ENCODE peak calls at places on chromosomes 6 and 20, in seven cellular contexts. V is IMR-90, D is H9, J is mesendoderm, Z is trophoblast cell, U is neuronal stem cell, Q is mesenchymal stem cell. C is an unnamed sample.

GRCh38 chr6:114049367-114049966 is 78.5 kb upstream of the HDAC2 start:
- DNase-seq in V (peak), D (no peak), J (peak), Z (peak), U (no peak), Q (peak), C (no peak)

GRCh38 chr6:13915566-13916229 is 9.1 kb upstream of the RNF182 start:
- DNase-seq in V (no peak), D (no peak), J (peak), Z (no peak), U (no peak), Q (no peak), C (no peak)

GRCh38 chr6:28269492-28269891 is 2.5 kb downstream of the ZSCAN26 start:
- DNase-seq in V (peak), D (no peak), J (peak), Z (peak), U (no peak), Q (peak), C (no peak)

GRCh38 chr6:34536251-34536958 is 19.7 kb downstream of the SPDEF start:
- DNase-seq in V (no peak), D (no peak), J (no peak), Z (no peak), U (no peak), Q (no peak), C (no peak)

GRCh38 chr6:94510877-94511276 is 1066.5 kb upstream of the MANEA start:
- DNase-seq in V (no peak), D (peak), J (no peak), Z (no peak), U (no peak), Q (no peak), C (no peak)

GRCh38 chr6:149138699-149139294 is 178.7 kb upstream of the TAB2 start:
- DNase-seq in V (no peak), D (no peak), J (peak), Z (no peak), U (no peak), Q (no peak), C (no peak)

GRCh38 chr6:142763205-142763604 is 181.8 kb downstream of the HIVEP2 start:
- DNase-seq in V (peak), D (no peak), J (no peak), Z (peak), U (no peak), Q (no peak), C (no peak)

GRCh38 chr6:110626442-110626841 is 150.0 kb upstream of the SLC22A16 start:
- DNase-seq in V (no peak), D (no peak), J (no peak), Z (no peak), U (no peak), Q (no peak), C (no peak)

GRCh38 chr6:12572884-12573824 is 143.4 kb upstream of the PHACTR1 start:
- DNase-seq in V (peak), D (peak), J (peak), Z (peak), U (no peak), Q (peak), C (no peak)

GRCh38 chr6:148548065-148548748 is 198.6 kb upstream of the UST start:
- DNase-seq in V (peak), D (no peak), J (no peak), Z (no peak), U (no peak), Q (no peak), C (no peak)

GRCh38 chr20:16918366-16918765 is 170.2 kb downstream of the OTOR start:
- DNase-seq in V (no peak), D (no peak), J (no peak), Z (no peak), U (no peak), Q (no peak), C (no peak)

GRCh38 chr6:2630891-2631458 is 119.7 kb downstream of the MYLK4 start:
- DNase-seq in V (peak), D (no peak), J (peak), Z (peak), U (no peak), Q (no peak), C (no peak)
- H3K18ac ChIP-seq in V (peak), D (no peak), J (no peak), Z (no peak), U (no peak), Q (peak), C (no peak)

GRCh38 chr6:156618600-156619205 is 158.5 kb upstream of the ARID1B start:
- DNase-seq in V (no peak), D (peak), J (peak), Z (no peak), U (peak), Q (no peak), C (peak)

GRCh38 chr6:156616495-156616894 is 160.7 kb upstream of the ARID1B start:
- DNase-seq in V (no peak), D (no peak), J (no peak), Z (no peak), U (no peak), Q (no peak), C (no peak)

GRCh38 chr6:156627524-156627923 is 149.7 kb upstream of the ARID1B start:
- DNase-seq in V (no peak), D (no peak), J (no peak), Z (no peak), U (no peak), Q (no peak), C (no peak)

GRCh38 chr6:156617376-156617775 is 159.8 kb upstream of the ARID1B start:
- DNase-seq in V (no peak), D (no peak), J (no peak), Z (peak), U (no peak), Q (no peak), C (no peak)

GRCh38 chr6:156622185-156622584 is 155.0 kb upstream of the ARID1B start:
- DNase-seq in V (no peak), D (no peak), J (no peak), Z (no peak), U (no peak), Q (no peak), C (no peak)
- H3K23ac ChIP-seq in V (no peak), D (no peak), J (no peak), Z (no peak), U (no peak), Q (no peak), C (no peak)

GRCh38 chr6:84801250-84801649 is 36.9 kb upstream of the TBX18 start:
- DNase-seq in V (no peak), D (no peak), J (no peak), Z (no peak), U (no peak), Q (no peak), C (no peak)
- H3K18ac ChIP-seq in V (no peak), D (no peak), J (no peak), Z (no peak), U (no peak), Q (no peak), C (no peak)

GRCh38 chr6:18837013-18837412 is 449.9 kb downstream of the RNF144B start:
- DNase-seq in V (no peak), D (no peak), J (no peak), Z (no peak), U (no peak), Q (no peak), C (no peak)

DNA sequence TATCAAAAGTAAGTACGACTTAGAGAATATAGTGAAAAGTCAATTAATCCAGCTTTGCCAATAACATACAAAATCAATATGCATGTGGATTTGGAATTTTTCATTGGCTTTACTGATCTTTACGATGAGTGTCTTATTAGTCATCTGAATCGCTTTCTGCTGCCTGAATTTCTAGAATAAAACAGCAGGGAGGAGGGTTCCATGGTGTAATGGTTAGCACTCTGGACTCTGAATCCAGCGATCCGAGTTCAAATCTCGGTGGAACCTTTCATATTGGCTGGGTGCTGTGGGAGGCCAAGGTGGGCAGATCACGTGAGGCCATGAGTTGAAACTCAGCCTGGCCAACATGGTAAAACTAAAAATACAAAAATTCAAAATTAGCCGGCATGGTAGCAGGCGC is 448.8 kb downstream of the RNF144B start:
- DNase-seq in V (no peak), D (no peak), J (peak), Z (no peak), U (no peak), Q (no peak), C (no peak)
- H3K23ac ChIP-seq in V (no peak), D (no peak), J (no peak), Z (no peak), U (no peak), Q (no peak), C (no peak)

DNA sequence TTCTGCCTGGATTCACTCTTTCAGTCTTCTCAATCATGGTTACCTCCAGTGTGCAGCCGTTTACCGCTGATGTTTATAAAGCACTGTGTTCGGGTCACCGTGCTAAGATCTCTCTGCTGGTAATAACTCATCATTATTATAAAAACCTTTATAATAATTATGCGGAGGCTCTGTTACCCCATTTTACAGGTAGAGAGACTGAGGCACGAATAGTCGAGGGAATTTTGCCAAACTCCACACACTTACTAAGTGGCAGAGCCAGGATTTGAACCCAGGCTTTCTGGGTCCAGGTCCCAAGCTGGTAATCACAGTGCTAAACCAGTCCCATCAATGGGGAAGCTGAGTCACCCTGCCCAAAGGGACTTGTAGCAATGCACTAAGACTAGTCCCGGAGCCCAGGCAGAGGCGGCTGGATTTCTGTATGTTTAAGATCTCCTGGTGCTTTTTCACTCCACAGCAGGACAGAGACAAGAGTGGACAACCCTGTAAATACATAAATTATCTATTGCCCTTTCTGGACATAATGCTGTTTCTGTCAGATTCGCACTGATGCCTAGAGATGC is 48.1 kb downstream of the SYNJ2 start:
- DNase-seq in V (no peak), D (no peak), J (no peak), Z (no peak), U (no peak), Q (peak), C (no peak)
- H3K18ac ChIP-seq in V (no peak), D (no peak), J (no peak), Z (no peak), U (no peak), Q (no peak), C (no peak)

GRCh38 chr20:36752582-36752981 is 6.7 kb upstream of the NDRG3 start:
- DNase-seq in V (no peak), D (no peak), J (no peak), Z (no peak), U (no peak), Q (no peak), C (no peak)
- H3K23ac ChIP-seq in V (no peak), D (no peak), J (no peak), Z (no peak), U (no peak), Q (no peak), C (no peak)

DNA sequence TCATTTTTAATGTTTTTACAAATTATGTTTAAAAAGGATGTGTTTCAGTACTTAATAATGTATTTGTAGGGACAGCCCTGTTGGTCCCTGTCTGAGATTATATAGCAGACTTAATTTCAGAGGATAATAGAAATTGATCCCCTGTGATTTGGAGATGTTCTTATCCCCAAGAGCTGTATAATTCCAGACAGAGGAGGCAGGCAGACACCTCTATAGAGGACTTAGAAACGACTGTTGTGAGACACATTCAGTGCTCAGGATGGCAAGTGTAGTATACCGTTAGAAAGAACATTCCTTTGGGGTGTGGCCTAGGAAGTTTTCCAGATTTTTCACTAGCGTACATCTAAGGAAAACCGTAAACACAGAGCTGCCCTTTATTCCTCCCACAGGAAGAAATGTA is 117.8 kb downstream of the MAP3K4 start:
- DNase-seq in V (no peak), D (no peak), J (no peak), Z (no peak), U (no peak), Q (no peak), C (no peak)
- H3K18ac ChIP-seq in V (no peak), D (no peak), J (no peak), Z (no peak), U (no peak), Q (no peak), C (no peak)

DNA sequence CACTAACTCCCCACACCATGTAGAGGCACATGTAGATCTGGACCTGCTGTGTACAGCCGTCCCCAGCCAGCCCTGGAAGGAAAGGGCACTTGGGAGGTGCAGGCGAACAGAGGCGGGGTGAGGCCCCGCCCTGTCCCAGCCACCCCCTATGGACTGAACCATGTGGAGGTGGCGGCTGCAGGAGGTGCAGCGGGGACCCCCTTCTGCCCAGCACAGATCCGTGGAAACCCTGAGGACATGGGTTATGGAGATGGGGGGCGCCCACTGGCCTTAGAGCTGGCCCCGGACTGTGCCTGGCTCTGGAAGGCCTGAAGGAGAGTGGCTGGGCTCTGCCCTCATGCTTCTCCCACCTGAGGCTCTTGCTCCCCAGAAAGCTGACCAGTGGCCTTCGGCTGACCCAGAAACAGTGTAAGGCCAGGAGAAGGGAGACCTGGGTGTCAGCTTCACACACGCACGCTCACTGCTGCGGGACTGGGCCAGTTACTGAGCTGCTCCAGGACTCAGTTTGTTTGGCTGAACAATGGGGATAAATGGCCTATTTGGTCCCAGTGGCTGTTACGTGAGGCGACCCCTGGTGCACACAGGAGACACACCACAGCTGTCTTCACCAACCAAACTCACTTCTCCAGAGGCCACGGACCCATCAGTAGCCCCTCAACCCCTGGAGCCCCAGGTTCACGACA is 87.2 kb downstream of the GINS1 start:
- DNase-seq in V (no peak), D (no peak), J (no peak), Z (no peak), U (no peak), Q (no peak), C (no peak)
- H3K23ac ChIP-seq in V (no peak), D (no peak), J (no peak), Z (no peak), U (peak), Q (no peak), C (no peak)

GRCh38 chr20:10762216-10762615 is 88.4 kb upstream of the JAG1 start:
- DNase-seq in V (no peak), D (no peak), J (no peak), Z (no peak), U (no peak), Q (no peak), C (no peak)

GRCh38 chr20:10763117-10763516 is 89.3 kb upstream of the JAG1 start:
- DNase-seq in V (peak), D (no peak), J (no peak), Z (no peak), U (no peak), Q (peak), C (no peak)

GRCh38 chr20:10758446-10758845 is 84.6 kb upstream of the JAG1 start:
- DNase-seq in V (peak), D (no peak), J (no peak), Z (no peak), U (no peak), Q (peak), C (no peak)

GRCh38 chr20:10761786-10762185 is 88.0 kb upstream of the JAG1 start:
- DNase-seq in V (peak), D (no peak), J (no peak), Z (no peak), U (no peak), Q (no peak), C (no peak)

GRCh38 chr20:10761232-10761631 is 87.4 kb upstream of the JAG1 start:
- DNase-seq in V (peak), D (no peak), J (no peak), Z (peak), U (no peak), Q (no peak), C (no peak)
- H3K18ac ChIP-seq in V (no peak), D (no peak), J (no peak), Z (no peak), U (no peak), Q (no peak), C (no peak)

GRCh38 chr20:34506480-34506879 is 9.7 kb upstream of the DYNLRB1 start:
- DNase-seq in V (no peak), D (no peak), J (no peak), Z (no peak), U (no peak), Q (no peak), C (no peak)

GRCh38 chr20:34495307-34495706 is 20.9 kb upstream of the DYNLRB1 start:
- DNase-seq in V (no peak), D (no peak), J (no peak), Z (no peak), U (no peak), Q (no peak), C (no peak)

GRCh38 chr20:34495928-34496327 is 20.3 kb upstream of the DYNLRB1 start:
- DNase-seq in V (no peak), D (no peak), J (no peak), Z (no peak), U (no peak), Q (no peak), C (no peak)

GRCh38 chr20:34500823-34501222 is 15.4 kb upstream of the DYNLRB1 start:
- DNase-seq in V (no peak), D (no peak), J (no peak), Z (no peak), U (no peak), Q (no peak), C (no peak)
- H3K23ac ChIP-seq in V (no peak), D (no peak), J (no peak), Z (no peak), U (no peak), Q (no peak), C (no peak)

C was measured in H1.